ENCODE peak calls at places on chromosome 1, in five cellular contexts. J, X, A, Q and T are unnamed samples.

GRCh38 chr1:38135621-38136414 is 89.2 kb upstream of the POU3F1 start:
- DNase-seq in A (no peak), J (no peak), X (no peak), Q (no peak), T (no peak)

GRCh38 chr1:203640723-203641523 is 14.3 kb downstream of the ATP2B4 start:
- DNase-seq in X (no peak), A (no peak), Q (no peak), J (no peak), T (no peak)

GRCh38 chr1:24566266-24566867 is 10.5 kb downstream of the NCMAP start:
- DNase-seq in J (peak), A (no peak), Q (no peak), X (no peak), T (no peak)

GRCh38 chr1:57422271-57423134 is 1.4 kb downstream of the DAB1 start:
- DNase-seq in Q (no peak), A (no peak), X (no peak), J (peak), T (no peak)

GRCh38 chr1:91583326-91583755 is 82.7 kb downstream of the CDC7 start:
- DNase-seq in J (no peak), A (peak), Q (peak), X (no peak), T (no peak)

GRCh38 chr1:152001631-152002584 is 8.2 kb upstream of the S100A10 start:
- DNase-seq in Q (peak), A (peak), J (peak), X (peak), T (peak)

GRCh38 chr1:39788758-39789570 is at the start of gene BMP8B:
- DNase-seq in A (no peak), J (peak), Q (peak), X (peak), T (no peak)

GRCh38 chr1:62875676-62876075 is 91.7 kb downstream of the ATG4C start:
- DNase-seq in Q (no peak), A (no peak), X (no peak), J (no peak), T (peak)

GRCh38 chr1:117240547-117240946 is 29.8 kb upstream of the VTCN1 start:
- DNase-seq in X (no peak), J (no peak), Q (no peak), A (no peak), T (no peak)

GRCh38 chr1:192700834-192701271 is 64.9 kb downstream of the RGS13 start:
- DNase-seq in X (no peak), J (no peak), Q (peak), A (peak), T (peak)

GRCh38 chr1:111990026-111990877 is 784 bp upstream of the KCND3 start:
- DNase-seq in X (no peak), J (peak), Q (peak), A (no peak), T (no peak)

GRCh38 chr1:39637301-39637700 is 2.1 kb downstream of the HEYL start:
- DNase-seq in Q (no peak), A (no peak), X (no peak), J (no peak), T (no peak)

GRCh38 chr1:204941415-204942338 is 71.0 kb downstream of the NFASC start:
- DNase-seq in X (no peak), J (no peak), A (peak), Q (peak), T (peak)

GRCh38 chr1:56967900-56968832 is 2.4 kb upstream of the C8B start:
- DNase-seq in J (peak), X (no peak), A (no peak), Q (no peak), T (no peak)

GRCh38 chr1:7435276-7436055 is 335.6 kb upstream of the VAMP3 start:
- DNase-seq in J (peak), X (no peak), A (no peak), Q (no peak), T (no peak)

GRCh38 chr1:40394456-40395172 is 21.1 kb downstream of the SMAP2 start:
- DNase-seq in Q (no peak), A (no peak), X (no peak), J (no peak), T (no peak)

GRCh38 chr1:86703696-86704455 is 500 bp upstream of the SH3GLB1 start:
- DNase-seq in X (no peak), Q (no peak), A (no peak), J (peak), T (no peak)

GRCh38 chr1:241918879-241919278 is 38.7 kb upstream of the BECN2 start:
- DNase-seq in Q (peak), A (no peak), X (no peak), J (no peak), T (no peak)

GRCh38 chr1:98388431-98388830 is 273.1 kb upstream of the SNX7 start:
- DNase-seq in J (no peak), A (peak), X (no peak), Q (peak), T (peak)

GRCh38 chr1:184937729-184938128 is 36.6 kb downstream of the NIBAN1 start:
- DNase-seq in X (no peak), A (no peak), J (no peak), Q (no peak), T (no peak)

GRCh38 chr1:86938450-86938849 is 24.0 kb downstream of the HS2ST1 start:
- DNase-seq in Q (peak), J (no peak), A (no peak), X (no peak), T (no peak)

GRCh38 chr1:82950606-82951200 is 1048.2 kb downstream of the TTLL7 start:
- DNase-seq in X (no peak), A (no peak), Q (no peak), J (no peak), T (no peak)

GRCh38 chr1:61757945-61758344 is 15.7 kb downstream of the PATJ start:
- DNase-seq in A (no peak), X (no peak), Q (no peak), J (no peak), T (no peak)

GRCh38 chr1:60044881-60045280 is 28.7 kb downstream of the C1orf87 start:
- DNase-seq in A (no peak), Q (no peak), X (no peak), J (no peak), T (no peak)

GRCh38 chr1:212814989-212815388 is 23.3 kb downstream of the TATDN3 start:
- DNase-seq in A (no peak), Q (no peak), X (no peak), J (no peak), T (no peak)

GRCh38 chr1:198809247-198809646 is 170.4 kb downstream of the PTPRC start:
- DNase-seq in Q (no peak), X (no peak), A (no peak), J (no peak), T (no peak)

GRCh38 chr1:10271869-10272268 is 61.5 kb downstream of the KIF1B start:
- DNase-seq in A (no peak), X (no peak), J (no peak), Q (no peak), T (no peak)

GRCh38 chr1:201696217-201696761 is 132.7 kb upstream of the IPO9 start:
- DNase-seq in A (peak), Q (peak), X (no peak), J (no peak), T (no peak)

GRCh38 chr1:35893051-35893879 is 10.3 kb downstream of the AGO1 start:
- DNase-seq in A (no peak), Q (no peak), J (peak), X (no peak), T (no peak)

GRCh38 chr1:247110627-247111258 is 6.6 kb upstream of the ZNF669 start:
- DNase-seq in J (peak), A (no peak), Q (peak), X (no peak), T (peak)

GRCh38 chr1:56868761-56869160 is 14.2 kb downstream of the C8A start:
- DNase-seq in A (no peak), J (no peak), Q (no peak), X (no peak), T (no peak)

GRCh38 chr1:2320760-2321159 is 70.6 kb downstream of the MORN1 start:
- DNase-seq in X (no peak), Q (peak), J (no peak), A (no peak), T (no peak)

GRCh38 chr1:193654951-193655705 is 468.7 kb upstream of the B3GALT2 start:
- DNase-seq in J (no peak), Q (no peak), X (no peak), A (no peak), T (no peak)

GRCh38 chr1:165641276-165641987 is 10.4 kb downstream of the MGST3 start:
- DNase-seq in X (no peak), A (no peak), Q (no peak), J (no peak), T (no peak)

GRCh38 chr1:217469983-217470382 is 160.9 kb downstream of the GPATCH2 start:
- DNase-seq in X (no peak), J (no peak), A (no peak), Q (no peak), T (no peak)

GRCh38 chr1:192445849-192446489 is 129.2 kb downstream of the RGS21 start:
- DNase-seq in Q (peak), A (peak), J (no peak), X (peak), T (no peak)

GRCh38 chr1:109634292-109634691 is 14.7 kb downstream of the AMPD2 start:
- DNase-seq in J (no peak), A (no peak), X (no peak), Q (no peak), T (no peak)

DNA sequence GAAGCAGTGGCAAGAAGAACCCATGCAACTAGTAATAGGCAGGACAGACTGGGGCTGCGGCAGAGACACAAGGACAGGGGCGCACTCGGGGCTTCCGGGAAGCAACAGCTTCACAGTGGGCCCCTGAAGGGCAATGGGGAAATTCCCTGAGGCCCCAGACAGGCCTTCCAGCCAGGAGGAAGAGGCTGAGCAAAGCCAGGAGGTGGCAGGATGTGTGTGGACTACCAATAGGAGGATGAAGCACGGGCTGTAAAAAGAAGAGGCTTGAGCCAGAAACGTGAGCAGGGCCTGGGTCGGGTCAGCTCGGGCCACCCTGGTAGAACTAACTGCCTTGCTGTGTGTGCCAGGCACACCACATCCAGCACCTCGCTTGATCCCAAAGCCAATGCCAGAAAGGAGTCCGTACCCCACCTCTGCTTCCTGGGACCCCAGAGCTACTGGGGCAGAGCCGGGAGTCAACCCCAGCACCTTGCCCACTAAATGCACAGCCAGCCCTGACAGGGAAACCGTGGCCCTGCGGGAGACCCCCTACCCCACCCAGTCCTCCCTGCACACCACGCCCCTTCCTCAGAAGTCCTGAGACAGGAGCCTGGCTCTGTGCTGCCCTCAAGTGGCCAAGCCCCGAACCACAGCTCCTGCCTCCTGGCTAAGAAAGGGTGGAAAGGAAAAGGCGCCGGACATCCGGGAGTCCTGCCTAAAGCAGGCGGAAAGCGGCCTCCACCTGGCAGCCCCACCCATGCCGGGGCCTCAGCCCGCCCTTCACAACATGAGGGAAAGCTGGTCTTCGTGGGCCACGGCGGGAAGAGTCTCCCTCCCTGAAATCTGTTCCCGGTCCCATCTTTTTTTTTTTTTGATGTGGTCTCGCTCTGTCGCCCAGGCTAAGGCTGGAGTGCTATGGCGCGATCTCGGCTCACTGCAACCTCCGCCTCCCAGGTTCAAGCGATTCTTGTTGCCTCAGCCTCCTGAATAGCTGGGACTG is 33.7 kb downstream of the TTC39A start:
- DNase-seq in Q (peak), X (peak), J (peak), A (peak), T (peak)
- H3K4me3 ChIP-seq in Q (no peak), X (peak), J (peak), A (no peak), T (peak)

GRCh38 chr1:76074321-76075187 is at the start of gene ST6GALNAC3:
- DNase-seq in J (peak), X (peak), Q (peak), A (no peak), T (no peak)
- H3K4me3 ChIP-seq in J (peak), X (peak), Q (peak), A (peak), T (peak)

GRCh38 chr1:113805256-113805531 is 7.1 kb downstream of the RSBN1 start:
- DNase-seq in X (no peak), A (no peak), J (no peak), Q (no peak), T (no peak)

GRCh38 chr1:113805639-113806038 is 6.6 kb downstream of the RSBN1 start:
- DNase-seq in Q (no peak), A (no peak), J (no peak), X (no peak), T (no peak)

GRCh38 chr1:113809651-113810602 is 2.3 kb downstream of the RSBN1 start:
- DNase-seq in J (no peak), Q (no peak), A (no peak), X (no peak), T (no peak)

GRCh38 chr1:113811353-113811887 is 856 bp downstream of the RSBN1 start:
- DNase-seq in Q (peak), X (no peak), A (no peak), J (no peak), T (no peak)

GRCh38 chr1:113808450-113809195 is 3.7 kb downstream of the RSBN1 start:
- DNase-seq in X (no peak), A (no peak), J (no peak), Q (peak), T (no peak)
- H3K4me3 ChIP-seq in X (peak), A (no peak), J (no peak), Q (peak), T (no peak)

GRCh38 chr1:159140474-159140873 is 30.9 kb upstream of the CADM3 start:
- DNase-seq in A (no peak), J (no peak), Q (no peak), X (no peak), T (no peak)

GRCh38 chr1:159144571-159144970 is 26.8 kb upstream of the CADM3 start:
- DNase-seq in A (no peak), J (no peak), X (no peak), Q (peak), T (no peak)

GRCh38 chr1:159146996-159147395 is 24.4 kb upstream of the CADM3 start:
- DNase-seq in Q (no peak), A (no peak), X (no peak), J (no peak), T (no peak)

DNA sequence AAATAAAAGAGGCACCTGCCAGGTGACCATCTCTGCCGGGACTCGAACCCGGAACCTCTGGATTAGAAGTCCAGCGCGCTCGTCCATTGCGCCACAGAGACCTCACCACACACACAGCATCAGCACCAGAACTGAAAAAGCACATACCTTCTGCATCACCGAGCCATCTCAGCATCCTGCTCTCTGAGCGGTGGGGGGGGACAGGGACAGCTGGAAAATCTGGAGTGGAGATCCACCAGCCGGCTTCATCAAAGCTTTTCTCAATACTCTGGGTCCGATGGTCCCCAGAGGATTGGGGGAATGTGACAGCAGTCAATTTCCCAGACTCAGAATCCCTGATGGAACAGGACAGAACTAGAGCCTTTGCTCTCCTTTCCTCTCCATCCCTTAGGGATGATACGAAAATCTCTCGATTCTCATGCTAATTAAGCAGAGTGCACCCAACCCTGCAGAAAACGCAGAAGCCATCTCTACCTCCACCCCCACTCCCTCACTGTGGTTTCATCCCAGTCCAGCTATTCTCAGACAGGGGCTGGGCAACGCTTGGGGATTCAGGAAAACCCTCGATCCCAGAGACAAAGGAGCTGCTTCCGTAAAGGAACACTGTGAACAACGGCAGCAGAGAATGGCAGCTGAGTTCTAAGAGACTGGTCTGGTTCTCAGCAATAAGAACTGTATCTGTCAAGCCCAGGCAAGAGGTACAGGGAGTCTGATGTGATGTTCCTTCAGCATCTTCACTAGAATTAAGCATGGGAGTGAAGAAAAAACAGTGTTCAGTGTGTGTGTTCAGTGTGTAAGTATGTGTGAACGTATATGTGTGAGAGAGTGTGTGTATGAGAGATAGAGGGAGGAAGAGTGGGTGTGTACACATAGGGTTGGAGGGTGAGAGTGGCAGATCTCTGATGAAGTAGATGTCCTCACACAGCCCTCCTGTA is 29.6 kb upstream of the CADM3 start:
- DNase-seq in Q (peak), X (no peak), J (no peak), A (no peak), T (no peak)
- H3K4me3 ChIP-seq in Q (peak), X (no peak), J (no peak), A (no peak), T (peak)

DNA sequence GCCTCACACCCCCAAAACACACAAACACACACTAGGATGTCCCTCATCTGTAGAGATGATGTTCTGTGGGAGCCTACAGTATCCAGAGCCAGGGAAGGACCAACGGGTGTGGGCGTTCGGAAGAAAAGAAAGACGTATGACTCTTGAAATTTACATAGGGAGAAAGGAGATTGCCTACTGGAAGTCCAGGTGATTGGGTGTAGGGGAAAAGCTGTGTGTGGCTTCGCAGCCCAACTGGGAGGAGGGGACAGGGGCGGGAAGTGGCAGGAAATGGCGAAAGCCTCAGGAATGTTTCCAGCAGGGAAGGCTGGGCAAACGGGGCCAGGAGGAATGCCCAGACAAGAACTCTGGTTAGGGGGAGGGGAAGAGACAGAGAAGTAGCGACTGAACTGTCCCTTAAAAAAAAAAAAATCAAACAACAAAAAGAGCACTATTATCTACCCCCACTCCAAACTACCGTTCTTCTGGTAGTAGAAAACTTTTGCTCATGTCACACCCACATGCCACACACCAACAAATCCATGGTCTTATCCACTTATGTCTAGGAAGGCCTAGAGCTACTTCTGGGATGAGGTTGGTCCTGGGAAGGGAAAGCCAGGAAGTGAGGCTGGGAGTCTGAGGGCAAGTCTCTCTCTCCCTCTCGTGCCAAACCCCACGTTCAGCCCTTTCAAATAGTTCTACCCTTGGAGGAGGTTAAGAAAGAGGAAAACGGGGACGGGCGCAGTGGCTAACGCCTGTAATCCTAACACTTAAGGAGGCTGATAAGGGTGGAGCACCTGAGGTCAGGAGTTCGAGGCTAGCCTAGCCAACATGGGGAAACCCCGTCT is 1.8 kb upstream of the CKS1B start:
- DNase-seq in A (peak), Q (peak), J (no peak), X (no peak), T (peak)
- H3K4me3 ChIP-seq in A (peak), Q (peak), J (no peak), X (no peak), T (peak)